ENCODE peak calls at places on chromosomes 4 and X, in seven cellular contexts. One of them, this sample, is unnamed. For H3K4me1, the result is how much of the 10 kb centered on the place peaks cover.

GRCh38 chr4:184536070-184536880 is 61.9 kb upstream of the IRF2 start:
- DNase-seq in heart left ventricle: no peak
- DNase-seq in GM12878: no peak
- DNase-seq in breast epithelium: no peak
- DNase-seq in HepG2: no peak
- DNase-seq in K562: peak
- DNase-seq in uterus: no peak
- DNase-seq in this sample: no peak

GRCh38 chr4:99383833-99384392 is 31.4 kb upstream of the ADH1C start:
- DNase-seq in GM12878: no peak
- DNase-seq in heart left ventricle: peak
- DNase-seq in uterus: peak
- DNase-seq in HepG2: no peak
- DNase-seq in breast epithelium: no peak
- DNase-seq in K562: no peak
- DNase-seq in this sample: peak

GRCh38 chr4:16227462-16227868 is 1.2 kb upstream of the TAPT1 start:
- DNase-seq in GM12878: no peak
- DNase-seq in uterus: peak
- DNase-seq in K562: peak
- DNase-seq in breast epithelium: no peak
- DNase-seq in HepG2: peak
- DNase-seq in heart left ventricle: peak
- DNase-seq in this sample: peak

GRCh38 chr4:24729041-24729730 is 66.2 kb upstream of the SOD3 start:
- DNase-seq in heart left ventricle: no peak
- DNase-seq in GM12878: no peak
- DNase-seq in K562: no peak
- DNase-seq in HepG2: no peak
- DNase-seq in breast epithelium: no peak
- DNase-seq in uterus: no peak
- DNase-seq in this sample: no peak

GRCh38 chrX:154140742-154141141 is 3.3 kb upstream of the OPN1LW start:
- DNase-seq in breast epithelium: no peak
- DNase-seq in heart left ventricle: no peak
- DNase-seq in GM12878: no peak
- DNase-seq in HepG2: no peak
- DNase-seq in K562: no peak
- DNase-seq in uterus: no peak
- DNase-seq in this sample: no peak

GRCh38 chr4:577499-578450 is 1.7 kb upstream of the TMEM271 start:
- DNase-seq in breast epithelium: no peak
- DNase-seq in heart left ventricle: no peak
- DNase-seq in uterus: no peak
- DNase-seq in K562: no peak
- DNase-seq in GM12878: no peak
- DNase-seq in HepG2: peak
- DNase-seq in this sample: no peak

GRCh38 chrX:75155454-75155829 is 641 bp downstream of the ABCB7 start:
- DNase-seq in uterus: no peak
- DNase-seq in HepG2: no peak
- DNase-seq in K562: peak
- DNase-seq in breast epithelium: no peak
- DNase-seq in heart left ventricle: no peak
- DNase-seq in GM12878: no peak
- DNase-seq in this sample: no peak

GRCh38 chrX:118717703-118718391 is 9.6 kb upstream of the IL13RA1 start:
- DNase-seq in breast epithelium: no peak
- DNase-seq in HepG2: no peak
- DNase-seq in K562: no peak
- DNase-seq in uterus: no peak
- DNase-seq in GM12878: no peak
- DNase-seq in heart left ventricle: no peak
- DNase-seq in this sample: no peak

GRCh38 chrX:39152106-39152649 is 350.9 kb downstream of the MID1IP1 start:
- DNase-seq in HepG2: no peak
- DNase-seq in heart left ventricle: peak
- DNase-seq in K562: peak
- DNase-seq in uterus: no peak
- DNase-seq in breast epithelium: no peak
- DNase-seq in GM12878: no peak
- DNase-seq in this sample: peak

GRCh38 chrX:123339201-123339905 is 155.3 kb downstream of the GRIA3 start:
- DNase-seq in GM12878: no peak
- DNase-seq in HepG2: no peak
- DNase-seq in breast epithelium: no peak
- DNase-seq in K562: no peak
- DNase-seq in heart left ventricle: no peak
- DNase-seq in uterus: no peak
- DNase-seq in this sample: no peak

GRCh38 chr4:156754832-156755570 is 216.6 kb downstream of the PDGFC start:
- DNase-seq in uterus: no peak
- DNase-seq in HepG2: no peak
- DNase-seq in breast epithelium: no peak
- DNase-seq in GM12878: no peak
- DNase-seq in heart left ventricle: no peak
- DNase-seq in K562: no peak
- DNase-seq in this sample: no peak

GRCh38 chr4:77451530-77451929 is 154.1 kb upstream of the CXCL13 start:
- DNase-seq in uterus: no peak
- DNase-seq in HepG2: no peak
- DNase-seq in breast epithelium: no peak
- DNase-seq in GM12878: no peak
- DNase-seq in K562: no peak
- DNase-seq in heart left ventricle: no peak
- DNase-seq in this sample: no peak

GRCh38 chr4:184100297-184100885 is 117.3 kb downstream of the ENPP6 start:
- DNase-seq in GM12878: no peak
- DNase-seq in K562: peak
- DNase-seq in heart left ventricle: peak
- DNase-seq in breast epithelium: no peak
- DNase-seq in uterus: no peak
- DNase-seq in HepG2: no peak
- DNase-seq in this sample: peak

GRCh38 chrX:16516473-16516872 is 133.5 kb upstream of the S100G start:
- DNase-seq in heart left ventricle: no peak
- DNase-seq in K562: no peak
- DNase-seq in uterus: no peak
- DNase-seq in breast epithelium: no peak
- DNase-seq in GM12878: no peak
- DNase-seq in HepG2: no peak
- DNase-seq in this sample: no peak

GRCh38 chr4:16104520-16104919 is 20.7 kb upstream of the PROM1 start:
- DNase-seq in uterus: no peak
- DNase-seq in HepG2: no peak
- DNase-seq in heart left ventricle: no peak
- DNase-seq in breast epithelium: no peak
- DNase-seq in K562: no peak
- DNase-seq in GM12878: no peak
- DNase-seq in this sample: no peak

GRCh38 chrX:131812847-131813825 is 210.0 kb upstream of the STK26 start:
- DNase-seq in HepG2: no peak
- DNase-seq in heart left ventricle: peak
- DNase-seq in GM12878: peak
- DNase-seq in breast epithelium: peak
- DNase-seq in uterus: peak
- DNase-seq in K562: peak
- DNase-seq in this sample: peak

GRCh38 chrX:103607385-103608304 is at the start of gene TCEAL3:
- DNase-seq in breast epithelium: peak
- DNase-seq in K562: no peak
- DNase-seq in heart left ventricle: peak
- DNase-seq in GM12878: no peak
- DNase-seq in uterus: peak
- DNase-seq in HepG2: no peak
- DNase-seq in this sample: peak

GRCh38 chr4:111631157-111631999 is 513.9 kb upstream of the FAM241A start:
- DNase-seq in HepG2: no peak
- DNase-seq in uterus: no peak
- DNase-seq in heart left ventricle: no peak
- DNase-seq in K562: no peak
- DNase-seq in breast epithelium: no peak
- DNase-seq in GM12878: no peak
- DNase-seq in this sample: no peak

GRCh38 chr4:186132577-186133277 is 28.2 kb downstream of the FAM149A start:
- DNase-seq in K562: peak
- DNase-seq in GM12878: no peak
- DNase-seq in heart left ventricle: no peak
- DNase-seq in uterus: no peak
- DNase-seq in HepG2: no peak
- DNase-seq in breast epithelium: no peak
- DNase-seq in this sample: peak

GRCh38 chrX:31459361-31459760 is 387.5 kb upstream of the FTHL17 start:
- DNase-seq in K562: no peak
- DNase-seq in uterus: no peak
- DNase-seq in heart left ventricle: no peak
- DNase-seq in HepG2: no peak
- DNase-seq in breast epithelium: no peak
- DNase-seq in GM12878: no peak
- DNase-seq in this sample: no peak

GRCh38 chr4:106011387-106011786 is 116.1 kb downstream of the NPNT start:
- DNase-seq in uterus: no peak
- DNase-seq in breast epithelium: no peak
- DNase-seq in HepG2: no peak
- DNase-seq in GM12878: no peak
- DNase-seq in heart left ventricle: no peak
- DNase-seq in K562: no peak
- DNase-seq in this sample: no peak

GRCh38 chr4:127668770-127669169 is 36.0 kb downstream of the INTU start:
- DNase-seq in HepG2: no peak
- DNase-seq in GM12878: no peak
- DNase-seq in K562: no peak
- DNase-seq in heart left ventricle: no peak
- DNase-seq in uterus: no peak
- DNase-seq in breast epithelium: no peak
- DNase-seq in this sample: no peak

GRCh38 chrX:85244411-85245210 is 820 bp downstream of the ZNF711 start:
- DNase-seq in breast epithelium: no peak
- DNase-seq in HepG2: no peak
- DNase-seq in uterus: no peak
- DNase-seq in heart left ventricle: no peak
- DNase-seq in K562: peak
- DNase-seq in GM12878: no peak
- DNase-seq in this sample: peak

GRCh38 chr4:48196758-48197504 is 62.9 kb upstream of the TXK start:
- DNase-seq in uterus: no peak
- DNase-seq in heart left ventricle: no peak
- DNase-seq in GM12878: peak
- DNase-seq in K562: no peak
- DNase-seq in HepG2: no peak
- DNase-seq in breast epithelium: no peak
- DNase-seq in this sample: no peak

GRCh38 chr4:126701756-126702155 is 931.0 kb upstream of the INTU start:
- DNase-seq in breast epithelium: no peak
- DNase-seq in uterus: no peak
- DNase-seq in GM12878: no peak
- DNase-seq in HepG2: no peak
- DNase-seq in K562: no peak
- DNase-seq in heart left ventricle: peak
- DNase-seq in this sample: no peak

GRCh38 chr4:3416821-3417221 is 24.9 kb upstream of the HGFAC start:
- DNase-seq in HepG2: no peak
- DNase-seq in K562: no peak
- DNase-seq in uterus: no peak
- DNase-seq in breast epithelium: no peak
- DNase-seq in heart left ventricle: no peak
- DNase-seq in GM12878: no peak
- DNase-seq in this sample: no peak

GRCh38 chr4:87819281-87819919 is 13.4 kb upstream of the MEPE start:
- DNase-seq in heart left ventricle: no peak
- DNase-seq in GM12878: no peak
- DNase-seq in HepG2: peak
- DNase-seq in K562: peak
- DNase-seq in uterus: no peak
- DNase-seq in breast epithelium: no peak
- DNase-seq in this sample: no peak

GRCh38 chrX:9642270-9642995 is 123.2 kb downstream of the GPR143 start:
- DNase-seq in heart left ventricle: no peak
- DNase-seq in uterus: no peak
- DNase-seq in GM12878: no peak
- DNase-seq in HepG2: no peak
- DNase-seq in breast epithelium: no peak
- DNase-seq in K562: peak
- DNase-seq in this sample: no peak
- H3K4me1 ChIP-seq in heart left ventricle: under half
- H3K4me1 ChIP-seq in uterus: under half
- H3K4me1 ChIP-seq in GM12878: under half
- H3K4me1 ChIP-seq in HepG2: under half
- H3K4me1 ChIP-seq in breast epithelium: under half
- H3K4me1 ChIP-seq in K562: under half
- H3K4me1 ChIP-seq in this sample: under half

GRCh38 chrX:56728321-56728720 is 722 bp upstream of the NBDY start:
- DNase-seq in HepG2: no peak
- DNase-seq in K562: no peak
- DNase-seq in GM12878: no peak
- DNase-seq in breast epithelium: no peak
- DNase-seq in heart left ventricle: no peak
- DNase-seq in uterus: no peak
- DNase-seq in this sample: no peak
- H3K4me3 ChIP-seq in HepG2: no peak
- H3K4me3 ChIP-seq in K562: no peak
- H3K4me3 ChIP-seq in GM12878: peak
- H3K4me3 ChIP-seq in breast epithelium: no peak
- H3K4me3 ChIP-seq in heart left ventricle: peak
- H3K4me3 ChIP-seq in uterus: peak
- H3K4me3 ChIP-seq in this sample: no peak

DNA sequence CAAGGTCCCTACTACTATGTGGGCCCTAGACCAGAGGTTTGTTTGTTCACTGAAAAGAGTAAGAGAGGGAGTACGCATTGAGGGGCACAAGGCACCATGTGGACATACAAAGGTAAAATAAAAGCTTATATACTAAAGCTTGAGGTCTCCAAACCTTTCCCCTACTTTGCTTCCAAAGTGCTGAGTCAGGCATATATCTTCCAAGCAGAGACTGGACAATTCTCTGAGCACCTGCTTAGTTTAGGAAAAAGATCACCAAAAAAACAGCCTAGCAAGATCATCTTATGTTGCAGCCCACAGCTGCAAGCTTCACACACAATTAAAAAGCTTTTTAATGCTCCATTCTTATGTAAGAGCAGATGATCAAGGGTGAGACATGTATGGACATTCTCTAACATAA is 119.5 kb downstream of the WDFY3 start:
- DNase-seq in heart left ventricle: no peak
- DNase-seq in GM12878: no peak
- DNase-seq in K562: peak
- DNase-seq in breast epithelium: no peak
- DNase-seq in uterus: no peak
- DNase-seq in HepG2: peak
- DNase-seq in this sample: no peak
- TF ChIP-seq POLR2A in heart left ventricle: no peak
- TF ChIP-seq POLR2A in GM12878: no peak
- TF ChIP-seq POLR2A in K562: no peak
- TF ChIP-seq POLR2A in breast epithelium: no peak
- TF ChIP-seq POLR2A in uterus: no peak
- TF ChIP-seq POLR2A in HepG2: no peak
- TF ChIP-seq POLR2A in this sample: no peak

DNA sequence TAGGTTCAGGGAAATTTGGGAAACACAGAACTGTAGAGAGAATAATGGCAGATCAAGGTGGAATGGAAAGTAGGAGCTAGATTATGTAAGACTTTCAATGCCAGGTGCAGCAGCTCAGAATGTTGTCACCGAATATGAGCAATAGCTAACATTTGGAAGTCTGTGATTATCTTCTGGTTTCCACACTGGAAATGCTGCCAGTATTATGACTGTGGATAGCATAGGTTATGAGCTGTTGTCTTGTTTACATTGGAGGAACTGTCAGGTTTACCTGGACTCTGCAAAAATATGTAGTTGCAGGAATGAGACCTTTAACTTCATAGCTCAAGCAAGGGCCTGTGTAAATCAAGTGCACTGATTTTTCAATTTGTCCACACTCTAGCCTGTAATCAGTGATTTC is 26.0 kb upstream of the TAF9B start:
- DNase-seq in heart left ventricle: no peak
- DNase-seq in GM12878: no peak
- DNase-seq in HepG2: no peak
- DNase-seq in breast epithelium: no peak
- DNase-seq in uterus: no peak
- DNase-seq in K562: no peak
- DNase-seq in this sample: no peak
- H3K4me1 ChIP-seq in heart left ventricle: under half
- H3K4me1 ChIP-seq in GM12878: under half
- H3K4me1 ChIP-seq in HepG2: under half
- H3K4me1 ChIP-seq in breast epithelium: under half
- H3K4me1 ChIP-seq in uterus: under half
- H3K4me1 ChIP-seq in K562: under half
- H3K4me1 ChIP-seq in this sample: under half